ENCODE peak calls at places on chromosomes 12 and 14, in eight cellular contexts. Z is body of pancreas; L is nephron progenitor cell; N is AG10803; S is stimulated activated CD8-positive, alpha-beta memory T cell treated with anti-CD3 and anti-CD28 coated beads, Interleukin-2, amount 100 ng/mL, for 1 hour; F is ovary; V is hypothalamus; X is stimulated activated CD4-positive, alpha-beta T cell treated with anti-CD3 and anti-CD28 coated beads, Interleukin-15, amount 100 ng/mL, for 1 hour. E is an unnamed sample.

GRCh38 chr14:60724080-60724618 is at the start of gene SIX4:
- DNase-seq in Z (peak; percentile 81), L (peak; percentile 78), N (peak; percentile 79), S (no peak), F (peak; percentile 72), V (peak; percentile 46), X (no peak), E (peak; percentile 96)

GRCh38 chr12:8603858-8604257 is 8.8 kb downstream of the AICDA start:
- DNase-seq in Z (no peak), L (no peak), N (no peak), S (no peak), F (no peak), V (no peak), X (no peak), E (no peak)

GRCh38 chr12:108638141-108638823 is 4.6 kb upstream of the SELPLG start:
- DNase-seq in Z (no peak), L (peak; percentile 47), N (no peak), S (no peak), F (peak; percentile 30), V (peak; percentile 67), X (no peak), E (no peak)

GRCh38 chr12:117045175-117045997 is 53.8 kb downstream of the TESC start:
- DNase-seq in Z (no peak), L (no peak), N (no peak), S (no peak), F (no peak), V (no peak), X (no peak), E (no peak)

GRCh38 chr12:48956279-48957140 is 777 bp downstream of the ARF3 start:
- DNase-seq in Z (peak; percentile 60), L (peak; percentile 80), N (peak; percentile 93), S (no peak), F (peak; percentile 77), V (peak; percentile 68), X (no peak), E (peak; percentile 87)

GRCh38 chr12:130557201-130557600 is 158.9 kb downstream of the RIMBP2 start:
- DNase-seq in Z (no peak), L (no peak), N (no peak), S (no peak), F (no peak), V (no peak), X (no peak), E (no peak)

GRCh38 chr12:26293612-26294011 is 98.2 kb downstream of the SSPN start:
- DNase-seq in Z (no peak), L (no peak), N (no peak), S (no peak), F (no peak), V (no peak), X (no peak), E (no peak)

GRCh38 chr14:103031956-103032355 is 25.4 kb downstream of the CDC42BPB start:
- DNase-seq in Z (no peak), L (no peak), N (peak; percentile 11), S (no peak), F (no peak), V (no peak), X (no peak), E (no peak)

GRCh38 chr14:89635615-89636014 is 218.6 kb upstream of the FOXN3 start:
- DNase-seq in Z (no peak), L (no peak), N (no peak), S (no peak), F (no peak), V (no peak), X (no peak), E (no peak)

GRCh38 chr14:101017806-101018560 is 114.5 kb upstream of the RTL1 start:
- DNase-seq in Z (no peak), L (no peak), N (no peak), S (no peak), F (no peak), V (no peak), X (no peak), E (no peak)

GRCh38 chr12:98238513-98238912 is 276.9 kb upstream of the TMPO start:
- DNase-seq in Z (no peak), L (no peak), N (peak; percentile 76), S (no peak), F (no peak), V (no peak), X (no peak), E (no peak)

GRCh38 chr12:89821901-89822300 is 113.3 kb upstream of the ATP2B1 start:
- DNase-seq in Z (no peak), L (no peak), N (no peak), S (no peak), F (no peak), V (no peak), X (no peak), E (no peak)

GRCh38 chr14:92540472-92541048 is 27.0 kb downstream of the RIN3 start:
- DNase-seq in Z (peak; percentile 82), L (no peak), N (peak; percentile 100), S (no peak), F (peak; percentile 94), V (peak; percentile 84), X (no peak), E (no peak)

GRCh38 chr12:41419151-41419893 is 231.2 kb downstream of the PDZRN4 start:
- DNase-seq in Z (no peak), L (no peak), N (no peak), S (no peak), F (no peak), V (no peak), X (no peak), E (no peak)

GRCh38 chr12:13173012-13173441 is 23.5 kb upstream of the EMP1 start:
- DNase-seq in Z (no peak), L (no peak), N (peak; percentile 95), S (no peak), F (no peak), V (no peak), X (no peak), E (no peak)

GRCh38 chr12:42756841-42757661 is 167.5 kb upstream of the PRICKLE1 start:
- DNase-seq in Z (peak; percentile 58), L (peak; percentile 39), N (peak; percentile 86), S (no peak), F (no peak), V (no peak), X (no peak), E (no peak)

GRCh38 chr14:74863274-74863673 is 12.7 kb downstream of the PROX2 start:
- DNase-seq in Z (no peak), L (no peak), N (no peak), S (no peak), F (no peak), V (no peak), X (no peak), E (no peak)

GRCh38 chr12:39112064-39112463 is 206.7 kb upstream of the CPNE8 start:
- DNase-seq in Z (no peak), L (no peak), N (no peak), S (no peak), F (no peak), V (no peak), X (no peak), E (no peak)

GRCh38 chr12:25045869-25046268 is 97.0 kb upstream of the BCAT1 start:
- DNase-seq in Z (no peak), L (no peak), N (no peak), S (no peak), F (no peak), V (no peak), X (no peak), E (no peak)

GRCh38 chr12:65280306-65280705 is 1.8 kb downstream of the MSRB3 start:
- DNase-seq in Z (no peak), L (no peak), N (peak; percentile 17), S (no peak), F (no peak), V (no peak), X (no peak), E (no peak)

GRCh38 chr12:13000935-13001724 is 1.1 kb upstream of the HEBP1 start:
- DNase-seq in Z (peak; percentile 56), L (peak; percentile 74), N (peak; percentile 48), S (no peak), F (peak; percentile 77), V (peak; percentile 28), X (peak; percentile 8), E (no peak)

GRCh38 chr14:84250863-84251262 is 1279.1 kb upstream of the FLRT2 start:
- DNase-seq in Z (peak; percentile 10), L (no peak), N (no peak), S (no peak), F (no peak), V (no peak), X (no peak), E (no peak)

E was measured in NCI-H187 treated with DMSO at 0.1 percent for 48 hours.